ENCODE peak calls at places on chromosomes 2 and 18, in seven cellular contexts. R is uterus, Q is SJSA1, D is left ventricle myocardium inferior, C is heart left ventricle, V is aorta, W is IMR-90. E is an unnamed sample. For H3K36me3, the result is how much of the 10 kb centered on the place peaks cover.

GRCh38 chr18:63342206-63342605 is 22.6 kb upstream of the BCL2 start:
- DNase-seq in C (peak), V (no peak), D (no peak), W (peak), R (no peak), Q (no peak), E (no peak)

GRCh38 chr18:64294967-64295366 is 146.1 kb upstream of the LINC00305 start:
- DNase-seq in Q (no peak), V (no peak), R (no peak), C (no peak), D (no peak), W (no peak), E (no peak)

GRCh38 chr2:151857650-151858049 is 29.4 kb upstream of the ARL5A start:
- DNase-seq in W (no peak), D (no peak), Q (no peak), R (no peak), C (no peak), V (no peak), E (peak)

GRCh38 chr2:162233197-162233596 is 10.0 kb downstream of the FAP start:
- DNase-seq in Q (peak), V (no peak), C (peak), R (no peak), D (no peak), W (peak), E (no peak)

GRCh38 chr2:74514368-74515270 is at the start of gene TLX2:
- DNase-seq in R (no peak), D (no peak), V (no peak), C (no peak), W (no peak), Q (no peak), E (peak)

GRCh38 chr18:28087173-28087563 is 89.8 kb downstream of the CDH2 start:
- DNase-seq in V (peak), W (no peak), R (no peak), Q (peak), C (peak), D (no peak), E (no peak)

GRCh38 chr2:36438454-36438977 is 82.9 kb downstream of the CRIM1 start:
- DNase-seq in W (peak), V (no peak), D (no peak), C (no peak), R (no peak), Q (peak), E (no peak)

GRCh38 chr18:23835076-23835475 is 145.8 kb downstream of the LAMA3 start:
- DNase-seq in V (no peak), R (no peak), D (no peak), Q (no peak), W (no peak), C (no peak), E (no peak)

GRCh38 chr2:218605438-218605837 is 2.3 kb upstream of the PLCD4 start:
- DNase-seq in D (no peak), C (no peak), Q (no peak), W (peak), R (no peak), V (no peak), E (no peak)

GRCh38 chr18:44742741-44743311 is 62.1 kb downstream of the SETBP1 start:
- DNase-seq in V (peak), W (peak), Q (peak), R (peak), C (peak), D (peak), E (no peak)

DNA sequence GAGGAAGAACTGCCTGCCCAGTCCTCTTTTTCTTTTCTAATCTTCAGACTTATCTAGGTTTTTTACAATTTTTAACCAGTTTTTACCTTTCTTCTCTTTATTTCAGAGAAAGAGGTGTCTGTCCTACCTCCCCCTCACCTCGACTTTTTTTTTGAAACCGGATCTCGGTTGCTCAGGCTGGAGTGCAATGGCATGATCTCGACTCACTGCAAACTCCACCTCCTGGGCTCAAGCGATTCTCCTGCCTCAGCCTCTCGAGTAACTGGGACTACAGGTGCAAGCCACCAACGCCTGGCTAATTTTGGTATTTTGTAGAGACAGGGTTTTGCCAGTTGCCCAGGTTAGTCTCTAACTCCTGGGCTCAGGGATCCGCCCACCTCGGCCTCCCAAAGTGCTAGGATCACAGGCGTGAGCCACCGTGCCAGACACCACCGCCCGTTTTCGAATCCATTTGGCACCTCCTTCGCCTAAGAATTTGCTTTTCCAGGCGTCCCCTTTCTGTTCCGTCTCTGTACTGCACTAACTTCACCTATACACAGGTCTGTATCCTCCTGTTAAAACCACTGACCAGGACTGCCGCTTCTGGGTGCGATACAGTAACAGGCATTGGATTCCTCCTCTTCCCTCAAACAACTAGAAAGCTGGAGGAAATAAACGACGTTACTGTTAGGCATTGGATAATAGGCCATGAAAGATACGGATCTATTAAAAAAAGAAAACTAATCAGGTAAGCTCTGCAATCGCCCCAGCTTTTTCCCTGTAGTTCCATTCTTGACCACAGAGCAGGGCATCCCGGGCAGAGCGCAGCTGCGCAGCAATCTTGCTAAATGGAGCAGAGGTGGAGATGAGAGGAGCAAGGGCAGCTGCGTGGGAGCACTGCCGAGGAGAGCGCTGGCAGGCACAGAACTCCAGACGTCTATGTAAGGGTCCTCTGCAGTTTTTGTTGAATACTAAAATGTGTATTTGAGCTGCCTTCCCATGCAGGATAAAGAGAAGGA is 69.9 kb downstream of the ZC3H6 start:
- DNase-seq in Q (no peak), W (no peak), D (no peak), R (no peak), C (no peak), V (no peak), E (peak)
- H3K36me3 ChIP-seq in Q (under half), W (under half), D (under half), R (under half), C (under half), V (under half), E (under half)

GRCh38 chr2:127651987-127652550 is 6.1 kb downstream of the GPR17 start:
- DNase-seq in D (peak), W (no peak), C (peak), V (peak), R (peak), Q (no peak), E (no peak)

GRCh38 chr2:127649684-127650040 is 3.7 kb downstream of the GPR17 start:
- DNase-seq in Q (peak), R (peak), C (peak), V (peak), D (no peak), W (peak), E (no peak)

GRCh38 chr2:127651381-127651809 is 5.4 kb downstream of the GPR17 start:
- DNase-seq in W (no peak), Q (no peak), V (peak), R (no peak), C (peak), D (peak), E (peak)

GRCh38 chr2:127650041-127650784 is 4.3 kb downstream of the GPR17 start:
- DNase-seq in C (peak), D (peak), W (no peak), V (peak), R (no peak), Q (no peak), E (no peak)

DNA sequence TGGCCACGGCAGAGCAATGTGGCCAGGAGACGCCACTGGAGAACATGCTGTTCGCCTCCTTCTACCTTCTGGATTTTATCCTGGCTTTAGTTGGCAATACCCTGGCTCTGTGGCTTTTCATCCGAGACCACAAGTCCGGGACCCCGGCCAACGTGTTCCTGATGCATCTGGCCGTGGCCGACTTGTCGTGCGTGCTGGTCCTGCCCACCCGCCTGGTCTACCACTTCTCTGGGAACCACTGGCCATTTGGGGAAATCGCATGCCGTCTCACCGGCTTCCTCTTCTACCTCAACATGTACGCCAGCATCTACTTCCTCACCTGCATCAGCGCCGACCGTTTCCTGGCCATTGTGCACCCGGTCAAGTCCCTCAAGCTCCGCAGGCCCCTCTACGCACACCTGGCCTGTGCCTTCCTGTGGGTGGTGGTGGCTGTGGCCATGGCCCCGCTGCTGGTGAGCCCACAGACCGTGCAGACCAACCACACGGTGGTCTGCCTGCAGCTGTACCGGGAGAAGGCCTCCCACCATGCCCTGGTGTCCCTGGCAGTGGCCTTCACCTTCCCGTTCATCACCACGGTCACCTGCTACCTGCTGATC is 4.9 kb downstream of the GPR17 start:
- DNase-seq in Q (no peak), C (peak), W (no peak), D (peak), R (no peak), V (peak), E (no peak)
- H3K36me3 ChIP-seq in Q (under half), C (under half), W (under half), D (under half), R (under half), V (under half), E (under half)

DNA sequence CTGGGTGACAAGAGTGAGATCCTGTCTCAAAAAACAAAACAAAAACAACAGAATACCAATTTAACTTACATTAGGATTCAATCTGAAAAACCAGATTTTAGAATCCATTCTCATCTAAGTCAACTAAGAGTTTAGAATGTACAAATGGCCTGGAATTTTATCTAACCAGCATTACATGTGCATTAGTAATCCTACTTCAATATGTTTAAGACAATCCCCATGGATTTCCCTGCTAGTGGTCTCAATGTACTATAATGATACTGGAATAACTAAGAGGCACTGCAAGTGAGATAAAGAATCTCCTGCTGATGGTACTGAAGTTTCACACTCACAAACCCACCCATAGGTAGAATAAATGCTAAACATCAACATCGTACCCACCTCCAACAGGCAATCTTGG is 53.9 kb upstream of the DNER start:
- DNase-seq in V (no peak), W (peak), Q (no peak), R (no peak), D (no peak), C (no peak), E (no peak)
- H3K36me3 ChIP-seq in V (under half), W (under half), Q (half or more), R (under half), D (half or more), C (under half), E (half or more)

GRCh38 chr2:3466966-3467365 is 52.4 kb downstream of the ADI1 start:
- DNase-seq in R (no peak), Q (no peak), D (no peak), C (no peak), V (no peak), W (no peak), E (no peak)
- H3K36me3 ChIP-seq in R (under half), Q (half or more), D (under half), C (under half), V (under half), W (under half), E (half or more)

GRCh38 chr2:69521747-69522146 is 84.5 kb upstream of the NFU1 start:
- DNase-seq in V (no peak), Q (no peak), W (no peak), C (no peak), R (no peak), D (no peak), E (no peak)

GRCh38 chr2:69514836-69515235 is 77.6 kb upstream of the NFU1 start:
- DNase-seq in Q (no peak), W (peak), V (no peak), C (no peak), D (no peak), R (no peak), E (no peak)

GRCh38 chr2:69514406-69514805 is 77.2 kb upstream of the NFU1 start:
- DNase-seq in R (no peak), C (peak), V (peak), D (peak), Q (peak), W (peak), E (peak)

GRCh38 chr2:69517410-69517809 is 80.2 kb upstream of the NFU1 start:
- DNase-seq in C (no peak), W (peak), Q (no peak), R (no peak), V (no peak), D (no peak), E (no peak)

DNA sequence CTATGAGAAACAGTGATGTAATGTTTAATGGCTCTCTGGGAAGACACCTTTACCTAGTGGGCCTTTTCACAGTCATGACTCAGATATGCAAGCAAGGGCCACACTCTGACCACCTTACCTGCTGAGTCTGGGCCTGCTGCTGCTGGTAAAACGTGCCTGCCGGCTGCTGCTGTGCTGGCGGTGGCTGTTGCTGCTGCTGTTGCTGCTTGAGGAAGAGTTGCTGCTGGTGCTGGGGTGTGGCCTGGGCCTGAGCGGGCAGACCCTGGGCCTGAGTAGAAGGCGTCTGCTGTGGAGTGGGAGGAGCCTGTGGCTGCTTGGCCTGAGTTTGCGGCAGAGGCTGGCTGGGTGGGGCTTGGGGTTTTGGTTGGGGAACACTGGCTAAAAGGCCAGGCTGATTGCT is 81.6 kb upstream of the NFU1 start:
- DNase-seq in W (no peak), Q (no peak), R (no peak), V (peak), C (no peak), D (no peak), E (peak)
- H3K36me3 ChIP-seq in W (under half), Q (half or more), R (under half), V (under half), C (under half), D (half or more), E (half or more)

E was measured in upper lobe of left lung.